ENCODE peak calls at places on chromosomes 3 and 15, in five cellular contexts. H, S, Y, D and G are unnamed samples.

GRCh38 chr15:31090741-31091140 is 10.8 kb downstream of the TRPM1 start:
- DNase-seq in H (no peak), S (no peak), Y (no peak), D (no peak), G (no peak)

GRCh38 chr15:76936671-76937070 is 5.1 kb downstream of the RCN2 start:
- DNase-seq in H (no peak), S (peak; percentile 39), Y (no peak), D (no peak), G (no peak)

GRCh38 chr15:31325432-31325975 is 1.1 kb upstream of the KLF13 start:
- DNase-seq in H (no peak), S (no peak), Y (peak; percentile 72), D (no peak), G (no peak)

GRCh38 chr3:42345811-42346210 is 64.6 kb downstream of the LYZL4 start:
- DNase-seq in H (no peak), S (no peak), Y (no peak), D (no peak), G (no peak)

GRCh38 chr15:58447244-58448010 is 15.6 kb downstream of the LIPC start:
- DNase-seq in H (no peak), S (peak; percentile 79), Y (no peak), D (no peak), G (no peak)

GRCh38 chr3:170852307-170852706 is 17.7 kb downstream of the RPL22L1 start:
- DNase-seq in H (no peak), S (no peak), Y (no peak), D (no peak), G (no peak)

GRCh38 chr3:19931767-19932188 is 2.2 kb downstream of the EFHB start:
- DNase-seq in H (no peak), S (peak; percentile 66), Y (no peak), D (no peak), G (no peak)

GRCh38 chr15:54482251-54482650 is 504.0 kb downstream of the UNC13C start:
- DNase-seq in H (no peak), S (no peak), Y (no peak), D (no peak), G (no peak)

GRCh38 chr15:64536244-64536836 is 76.0 kb downstream of the ZNF609 start:
- DNase-seq in H (peak; percentile 30), S (peak; percentile 81), Y (no peak), D (no peak), G (no peak)

GRCh38 chr3:56357266-56357665 is 111.0 kb downstream of the ERC2 start:
- DNase-seq in H (no peak), S (peak; percentile 86), Y (no peak), D (no peak), G (no peak)

GRCh38 chr3:71879089-71879488 is 94.1 kb upstream of the PROK2 start:
- DNase-seq in H (no peak), S (no peak), Y (no peak), D (no peak), G (no peak)

GRCh38 chr3:72177075-72178050 is 392.4 kb upstream of the PROK2 start:
- DNase-seq in H (no peak), S (peak; percentile 42), Y (no peak), D (no peak), G (no peak)

GRCh38 chr3:131072099-131072559 is 45.5 kb downstream of the NEK11 start:
- DNase-seq in H (no peak), S (peak; percentile 24), Y (no peak), D (no peak), G (no peak)

GRCh38 chr3:128698211-128699011 is 27.6 kb upstream of the RAB7A start:
- DNase-seq in H (no peak), S (peak; percentile 43), Y (no peak), D (no peak), G (no peak)

GRCh38 chr3:129657261-129658046 is 51.0 kb upstream of the PLXND1 start:
- DNase-seq in H (no peak), S (no peak), Y (no peak), D (no peak), G (no peak)

GRCh38 chr3:16463119-16463518 is 50.4 kb downstream of the RFTN1 start:
- DNase-seq in H (no peak), S (no peak), Y (no peak), D (no peak), G (no peak)

GRCh38 chr15:83372434-83372873 is 74.7 kb upstream of the SH3GL3 start:
- DNase-seq in H (no peak), S (peak; percentile 80), Y (no peak), D (no peak), G (no peak)

GRCh38 chr15:42387603-42388002 is 28.3 kb downstream of the CAPN3 start:
- DNase-seq in H (no peak), S (no peak), Y (no peak), D (no peak), G (no peak)

GRCh38 chr3:46894256-46894655 is 16.7 kb downstream of the PTH1R start:
- DNase-seq in H (no peak), S (no peak), Y (no peak), D (no peak), G (no peak)

GRCh38 chr15:52485290-52485689 is 43.4 kb downstream of the MYO5A start:
- DNase-seq in H (no peak), S (no peak), Y (no peak), D (no peak), G (no peak)

GRCh38 chr15:100836501-100836900 is 43.1 kb upstream of the ALDH1A3 start:
- DNase-seq in H (no peak), S (no peak), Y (no peak), D (no peak), G (no peak)

GRCh38 chr15:60679256-60679655 is 200.3 kb upstream of the ICE2 start:
- DNase-seq in H (no peak), S (peak; percentile 36), Y (no peak), D (no peak), G (no peak)